ENCODE peak calls at places on chromosomes 5 and 9, in ten cellular contexts. One of them, this sample, is unnamed.

GRCh38 chr5:765948-766631 is 18.4 kb downstream of the ZDHHC11B start:
- DNase-seq in stomach: no peak
- DNase-seq in A549: no peak
- DNase-seq in upper lobe of left lung: peak
- DNase-seq in SK-N-SH: peak
- DNase-seq in HepG2: no peak
- DNase-seq in K562: no peak
- DNase-seq in tibial nerve: no peak
- DNase-seq in transverse colon: no peak
- DNase-seq in H1: no peak
- DNase-seq in this sample: no peak

GRCh38 chr5:78922879-78923621 is 62.1 kb downstream of the ARSB start:
- DNase-seq in stomach: peak
- DNase-seq in A549: no peak
- DNase-seq in upper lobe of left lung: no peak
- DNase-seq in SK-N-SH: no peak
- DNase-seq in HepG2: no peak
- DNase-seq in K562: no peak
- DNase-seq in tibial nerve: no peak
- DNase-seq in transverse colon: no peak
- DNase-seq in H1: no peak
- DNase-seq in this sample: no peak

GRCh38 chr5:140035881-140036280 is 7.2 kb downstream of the NRG2 start:
- DNase-seq in stomach: no peak
- DNase-seq in A549: no peak
- DNase-seq in upper lobe of left lung: no peak
- DNase-seq in SK-N-SH: peak
- DNase-seq in HepG2: no peak
- DNase-seq in K562: no peak
- DNase-seq in tibial nerve: no peak
- DNase-seq in transverse colon: no peak
- DNase-seq in H1: no peak
- DNase-seq in this sample: no peak

GRCh38 chr5:141839015-141839513 is 39.1 kb downstream of the PCDH1 start:
- DNase-seq in stomach: no peak
- DNase-seq in A549: no peak
- DNase-seq in upper lobe of left lung: peak
- DNase-seq in SK-N-SH: no peak
- DNase-seq in HepG2: no peak
- DNase-seq in K562: no peak
- DNase-seq in tibial nerve: no peak
- DNase-seq in transverse colon: no peak
- DNase-seq in H1: peak
- DNase-seq in this sample: no peak

GRCh38 chr5:176161431-176161830 is 76.8 kb upstream of the SIMC1 start:
- DNase-seq in stomach: no peak
- DNase-seq in A549: no peak
- DNase-seq in upper lobe of left lung: no peak
- DNase-seq in SK-N-SH: no peak
- DNase-seq in HepG2: no peak
- DNase-seq in K562: no peak
- DNase-seq in tibial nerve: no peak
- DNase-seq in transverse colon: no peak
- DNase-seq in H1: no peak
- DNase-seq in this sample: no peak

GRCh38 chr9:131046093-131046380 is 37.1 kb downstream of the LAMC3 start:
- DNase-seq in stomach: no peak
- DNase-seq in A549: peak
- DNase-seq in upper lobe of left lung: no peak
- DNase-seq in SK-N-SH: no peak
- DNase-seq in HepG2: no peak
- DNase-seq in K562: no peak
- DNase-seq in tibial nerve: no peak
- DNase-seq in transverse colon: no peak
- DNase-seq in H1: no peak
- DNase-seq in this sample: no peak

GRCh38 chr9:98329904-98330303 is 74.5 kb upstream of the TBC1D2 start:
- DNase-seq in stomach: no peak
- DNase-seq in A549: no peak
- DNase-seq in upper lobe of left lung: no peak
- DNase-seq in SK-N-SH: no peak
- DNase-seq in HepG2: no peak
- DNase-seq in K562: no peak
- DNase-seq in tibial nerve: no peak
- DNase-seq in transverse colon: no peak
- DNase-seq in H1: no peak
- DNase-seq in this sample: no peak

GRCh38 chr9:114434878-114435311 is 47.1 kb upstream of the AKNA start:
- DNase-seq in stomach: no peak
- DNase-seq in A549: peak
- DNase-seq in upper lobe of left lung: no peak
- DNase-seq in SK-N-SH: peak
- DNase-seq in HepG2: peak
- DNase-seq in K562: peak
- DNase-seq in tibial nerve: no peak
- DNase-seq in transverse colon: no peak
- DNase-seq in H1: no peak
- DNase-seq in this sample: no peak

DNA sequence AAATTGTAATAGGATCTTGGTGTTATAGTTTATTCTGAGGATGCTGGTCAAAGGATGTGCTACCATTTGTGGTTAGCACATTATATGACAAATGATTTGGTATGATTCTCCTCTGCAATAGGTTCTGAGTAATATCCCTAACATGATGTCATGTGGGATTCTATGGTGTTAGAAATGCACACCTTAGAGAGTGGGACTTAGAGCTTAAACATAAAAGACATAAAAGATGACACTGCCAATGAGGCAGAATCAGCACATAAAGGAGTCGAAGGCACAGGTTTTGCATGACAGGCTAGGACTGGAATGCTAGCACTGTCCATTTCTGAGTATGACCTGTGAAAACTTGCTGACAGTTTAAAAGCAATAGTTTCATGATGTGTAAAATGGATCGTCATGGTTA is 100.4 kb downstream of the OSTF1 start:
- DNase-seq in stomach: no peak
- DNase-seq in A549: no peak
- DNase-seq in upper lobe of left lung: no peak
- DNase-seq in SK-N-SH: no peak
- DNase-seq in HepG2: no peak
- DNase-seq in K562: no peak
- DNase-seq in tibial nerve: no peak
- DNase-seq in transverse colon: no peak
- DNase-seq in H1: no peak
- DNase-seq in this sample: no peak
- TF ChIP-seq EP300 in stomach: no peak
- TF ChIP-seq EP300 in A549: no peak
- TF ChIP-seq EP300 in upper lobe of left lung: no peak
- TF ChIP-seq EP300 in SK-N-SH: no peak
- TF ChIP-seq EP300 in HepG2: no peak
- TF ChIP-seq EP300 in K562: no peak
- TF ChIP-seq EP300 in tibial nerve: no peak
- TF ChIP-seq EP300 in transverse colon: no peak
- TF ChIP-seq EP300 in H1: no peak
- TF ChIP-seq EP300 in this sample: no peak

GRCh38 chr5:77086611-77087483 is at the start of gene ZBED3:
- DNase-seq in stomach: peak
- DNase-seq in A549: peak
- DNase-seq in upper lobe of left lung: peak
- DNase-seq in SK-N-SH: peak
- DNase-seq in HepG2: peak
- DNase-seq in K562: no peak
- DNase-seq in tibial nerve: no peak
- DNase-seq in transverse colon: peak
- DNase-seq in H1: peak
- DNase-seq in this sample: peak
- TF ChIP-seq CTCF in stomach: no peak
- TF ChIP-seq CTCF in A549: peak
- TF ChIP-seq CTCF in upper lobe of left lung: peak
- TF ChIP-seq CTCF in SK-N-SH: peak
- TF ChIP-seq CTCF in HepG2: peak
- TF ChIP-seq CTCF in K562: no peak
- TF ChIP-seq CTCF in tibial nerve: no peak
- TF ChIP-seq CTCF in transverse colon: peak
- TF ChIP-seq CTCF in H1: no peak
- TF ChIP-seq CTCF in this sample: no peak

DNA sequence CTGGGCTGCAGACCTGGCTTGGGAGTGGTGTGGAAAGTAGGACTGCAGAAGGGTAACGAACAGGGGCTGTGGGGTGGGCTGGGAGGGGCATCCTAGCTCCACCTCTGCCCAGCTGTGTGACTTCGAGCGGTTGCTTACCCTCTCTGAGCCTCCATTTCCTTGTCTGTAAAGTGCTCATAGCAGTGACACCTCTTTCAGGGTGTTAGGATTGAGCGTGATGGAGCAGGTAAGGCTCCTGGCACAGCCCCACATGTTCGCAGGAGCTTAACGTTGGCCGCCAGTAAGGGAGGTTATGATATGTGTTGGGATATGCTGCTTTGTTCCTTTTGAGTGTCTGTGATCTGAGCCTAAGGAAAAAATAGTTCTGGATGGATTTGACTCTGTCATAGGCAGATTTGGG is 2.1 kb downstream of the NDST1 start:
- DNase-seq in stomach: no peak
- DNase-seq in A549: no peak
- DNase-seq in upper lobe of left lung: no peak
- DNase-seq in SK-N-SH: no peak
- DNase-seq in HepG2: no peak
- DNase-seq in K562: no peak
- DNase-seq in tibial nerve: no peak
- DNase-seq in transverse colon: no peak
- DNase-seq in H1: no peak
- DNase-seq in this sample: no peak
- H3K27ac ChIP-seq in stomach: peak
- H3K27ac ChIP-seq in A549: peak
- H3K27ac ChIP-seq in upper lobe of left lung: peak
- H3K27ac ChIP-seq in SK-N-SH: peak
- H3K27ac ChIP-seq in HepG2: peak
- H3K27ac ChIP-seq in K562: no peak
- H3K27ac ChIP-seq in tibial nerve: peak
- H3K27ac ChIP-seq in transverse colon: peak
- H3K27ac ChIP-seq in H1: no peak
- H3K27ac ChIP-seq in this sample: no peak

DNA sequence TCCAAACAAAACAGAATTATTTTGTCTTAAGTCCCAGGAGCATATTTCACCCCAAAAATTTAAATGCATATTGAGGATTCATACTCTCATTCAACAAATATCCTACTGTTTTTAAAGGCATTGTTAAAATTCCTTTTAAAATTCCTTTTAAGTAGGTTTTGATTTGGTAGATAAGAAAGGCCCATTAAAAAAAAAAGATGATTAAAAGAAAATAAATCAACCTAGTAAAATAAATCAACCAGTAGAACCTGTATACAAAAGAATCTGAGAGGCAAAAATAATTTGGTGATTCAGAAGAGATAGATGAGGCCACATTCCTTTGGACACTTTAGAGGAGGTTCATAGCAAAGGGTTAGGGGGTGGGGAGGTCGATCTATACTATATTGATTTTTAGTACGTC is 585.3 kb upstream of the TLE4 start:
- DNase-seq in stomach: no peak
- DNase-seq in A549: no peak
- DNase-seq in upper lobe of left lung: no peak
- DNase-seq in SK-N-SH: no peak
- DNase-seq in HepG2: no peak
- DNase-seq in K562: no peak
- DNase-seq in tibial nerve: no peak
- DNase-seq in transverse colon: no peak
- DNase-seq in H1: no peak
- DNase-seq in this sample: no peak
- TF ChIP-seq EP300 in stomach: no peak
- TF ChIP-seq EP300 in A549: no peak
- TF ChIP-seq EP300 in upper lobe of left lung: no peak
- TF ChIP-seq EP300 in SK-N-SH: no peak
- TF ChIP-seq EP300 in HepG2: no peak
- TF ChIP-seq EP300 in K562: no peak
- TF ChIP-seq EP300 in tibial nerve: no peak
- TF ChIP-seq EP300 in transverse colon: no peak
- TF ChIP-seq EP300 in H1: no peak
- TF ChIP-seq EP300 in this sample: no peak

DNA sequence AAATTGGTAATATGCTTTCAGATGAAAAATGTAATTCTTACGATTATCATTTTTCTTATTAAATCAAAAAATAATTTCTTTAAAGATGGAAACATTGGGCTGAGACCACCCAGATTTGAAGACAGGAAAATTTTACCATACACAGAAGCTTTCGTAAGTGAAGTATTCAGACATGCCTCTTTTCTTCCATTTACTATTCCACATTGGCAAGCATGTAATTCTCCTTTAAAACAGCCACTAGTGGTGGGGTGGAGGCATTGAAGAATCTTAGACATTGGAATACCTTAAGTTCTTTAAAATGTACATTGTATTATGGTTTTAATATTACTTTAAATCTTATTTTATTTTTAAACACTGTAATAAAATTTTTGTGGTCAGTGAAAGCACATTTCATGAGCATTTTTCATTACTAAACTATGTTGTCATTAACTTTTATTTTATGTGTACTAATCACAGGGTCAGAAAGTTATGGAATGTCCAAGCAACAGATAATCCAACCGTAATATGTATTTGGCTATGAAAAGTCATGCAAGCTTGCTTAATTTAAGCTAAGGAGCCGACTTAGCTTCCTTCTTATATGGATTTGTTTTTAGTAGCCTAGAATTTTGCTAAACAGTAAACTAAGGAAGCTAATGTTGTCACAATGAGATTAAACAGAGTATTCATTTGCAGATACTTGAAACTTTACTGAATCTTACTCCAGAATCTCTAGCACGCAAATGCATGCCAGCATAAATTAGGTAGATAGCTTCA is 97.4 kb upstream of the ALDH1A1 start:
- DNase-seq in stomach: no peak
- DNase-seq in A549: peak
- DNase-seq in upper lobe of left lung: no peak
- DNase-seq in SK-N-SH: no peak
- DNase-seq in HepG2: no peak
- DNase-seq in K562: no peak
- DNase-seq in tibial nerve: no peak
- DNase-seq in transverse colon: no peak
- DNase-seq in H1: no peak
- DNase-seq in this sample: no peak
- TF ChIP-seq CTCF in stomach: no peak
- TF ChIP-seq CTCF in A549: peak
- TF ChIP-seq CTCF in upper lobe of left lung: no peak
- TF ChIP-seq CTCF in SK-N-SH: no peak
- TF ChIP-seq CTCF in HepG2: no peak
- TF ChIP-seq CTCF in K562: no peak
- TF ChIP-seq CTCF in tibial nerve: no peak
- TF ChIP-seq CTCF in transverse colon: no peak
- TF ChIP-seq CTCF in H1: no peak
- TF ChIP-seq CTCF in this sample: no peak